ENCODE peak calls at places on chromosomes 16 and 17, in four cellular contexts. One of them, this sample, is unnamed.
A peak's percentile ranks its signal among the peaks of the same experiment; 100 is the strongest.

GRCh38 chr17:6548578-6549330 is 7.6 kb downstream of the PITPNM3 start:
- DNase-seq in nucleus accumbens: no peak
- DNase-seq in A172: no peak
- DNase-seq in NCI-H1105: no peak
- DNase-seq in this sample: no peak

GRCh38 chr16:11349599-11350276 is 4.5 kb downstream of the RMI2 start:
- DNase-seq in nucleus accumbens: peak; percentile 3
- DNase-seq in A172: peak; percentile 44
- DNase-seq in NCI-H1105: no peak
- DNase-seq in this sample: no peak

GRCh38 chr17:45277992-45278391 is 16.1 kb upstream of the SPATA32 start:
- DNase-seq in nucleus accumbens: no peak
- DNase-seq in A172: no peak
- DNase-seq in NCI-H1105: no peak
- DNase-seq in this sample: no peak

GRCh38 chr16:67399218-67399733 is 6.0 kb upstream of the TPPP3 start:
- DNase-seq in nucleus accumbens: peak; percentile 36
- DNase-seq in A172: no peak
- DNase-seq in NCI-H1105: no peak
- DNase-seq in this sample: no peak

GRCh38 chr16:2046889-2047329 is 725 bp downstream of the NTHL1 start:
- DNase-seq in nucleus accumbens: no peak
- DNase-seq in A172: no peak
- DNase-seq in NCI-H1105: no peak
- DNase-seq in this sample: no peak

GRCh38 chr17:48721009-48721402 is 1.3 kb downstream of the PRAC1 start:
- DNase-seq in nucleus accumbens: no peak
- DNase-seq in A172: no peak
- DNase-seq in NCI-H1105: no peak
- DNase-seq in this sample: peak; percentile 13

GRCh38 chr17:59572301-59572924 is 7.0 kb downstream of the DHX40 start:
- DNase-seq in nucleus accumbens: no peak
- DNase-seq in A172: peak; percentile 5
- DNase-seq in NCI-H1105: no peak
- DNase-seq in this sample: no peak

GRCh38 chr16:85610059-85610445 is 3.1 kb upstream of the GSE1 start:
- DNase-seq in nucleus accumbens: no peak
- DNase-seq in A172: no peak
- DNase-seq in NCI-H1105: no peak
- DNase-seq in this sample: no peak

GRCh38 chr16:18037051-18037450 is 299.5 kb downstream of the NPIPA8 start:
- DNase-seq in nucleus accumbens: no peak
- DNase-seq in A172: no peak
- DNase-seq in NCI-H1105: no peak
- DNase-seq in this sample: no peak

GRCh38 chr17:6421700-6422604 is 13.0 kb downstream of the AIPL1 start:
- DNase-seq in nucleus accumbens: peak; percentile 64
- DNase-seq in A172: peak; percentile 90
- DNase-seq in NCI-H1105: peak; percentile 76
- DNase-seq in this sample: peak; percentile 80

GRCh38 chr16:46629331-46629843 is 8.2 kb upstream of the SHCBP1 start:
- DNase-seq in nucleus accumbens: no peak
- DNase-seq in A172: peak; percentile 64
- DNase-seq in NCI-H1105: no peak
- DNase-seq in this sample: no peak

GRCh38 chr16:54336805-54337204 is 50.2 kb upstream of the IRX3 start:
- DNase-seq in nucleus accumbens: no peak
- DNase-seq in A172: no peak
- DNase-seq in NCI-H1105: no peak
- DNase-seq in this sample: no peak

GRCh38 chr16:57258910-57259475 is 13.9 kb downstream of the ARL2BP start:
- DNase-seq in nucleus accumbens: no peak
- DNase-seq in A172: no peak
- DNase-seq in NCI-H1105: no peak
- DNase-seq in this sample: peak; percentile 49

GRCh38 chr16:84143081-84143480 is 1.9 kb downstream of the HSDL1 start:
- DNase-seq in nucleus accumbens: no peak
- DNase-seq in A172: no peak
- DNase-seq in NCI-H1105: no peak
- DNase-seq in this sample: no peak

This sample was measured in RWPE2.